ENCODE peak calls at places on chromosome 5, in five cellular contexts. Y is lower lobe of right lung, R is H9, C is uterus, W is cardiac muscle cell. O is an unnamed sample.

GRCh38 chr5:72956324-72957140 is 691 bp downstream of the FCHO2 start:
- DNase-seq in Y (peak; percentile 82), R (peak; percentile 39), C (peak; percentile 47), W (peak; percentile 70), O (peak; percentile 36)

GRCh38 chr5:53936481-53937352 is 373.7 kb downstream of the ARL15 start:
- DNase-seq in Y (no peak), R (no peak), C (peak; percentile 61), W (no peak), O (no peak)

GRCh38 chr5:58860680-58861079 is 277.8 kb downstream of the RAB3C start:
- DNase-seq in Y (no peak), R (no peak), C (no peak), W (no peak), O (no peak)

GRCh38 chr5:54645888-54646284 is 128.3 kb downstream of the SNX18 start:
- DNase-seq in Y (no peak), R (no peak), C (no peak), W (no peak), O (no peak)

GRCh38 chr5:73764586-73764985 is 138.6 kb downstream of the ARHGEF28 start:
- DNase-seq in Y (no peak), R (no peak), C (no peak), W (no peak), O (peak; percentile 70)

GRCh38 chr5:77546-77945 is 14.4 kb upstream of the PLEKHG4B start:
- DNase-seq in Y (no peak), R (no peak), C (no peak), W (no peak), O (no peak)

GRCh38 chr5:74567351-74567870 is 73.1 kb downstream of the ENC1 start:
- DNase-seq in Y (no peak), R (no peak), C (no peak), W (no peak), O (no peak)

GRCh38 chr5:73565969-73566547 is 515 bp downstream of the UTP15 start:
- DNase-seq in Y (no peak), R (no peak), C (no peak), W (no peak), O (no peak)

GRCh38 chr5:6188344-6188743 is 190.0 kb downstream of the MED10 start:
- DNase-seq in Y (no peak), R (no peak), C (no peak), W (no peak), O (no peak)

GRCh38 chr5:39714036-39714698 is 289.4 kb upstream of the DAB2 start:
- DNase-seq in Y (no peak), R (peak; percentile 31), C (no peak), W (peak; percentile 49), O (peak; percentile 40)

GRCh38 chr5:110386782-110387181 is 339.7 kb downstream of the TMEM232 start:
- DNase-seq in Y (no peak), R (no peak), C (no peak), W (no peak), O (peak; percentile 66)

GRCh38 chr5:37112383-37112991 is 136.7 kb downstream of the CPLANE1 start:
- DNase-seq in Y (no peak), R (no peak), C (no peak), W (no peak), O (no peak)

GRCh38 chr5:72255237-72255636 is 64.8 kb downstream of the MRPS27 start:
- DNase-seq in Y (no peak), R (no peak), C (no peak), W (no peak), O (no peak)

GRCh38 chr5:40626834-40627233 is 52.9 kb upstream of the PTGER4 start:
- DNase-seq in Y (no peak), R (no peak), C (no peak), W (no peak), O (no peak)

GRCh38 chr5:123116063-123116462 is 27.0 kb downstream of the PRDM6 start:
- DNase-seq in Y (no peak), R (no peak), C (no peak), W (no peak), O (no peak)

GRCh38 chr5:107671742-107672211 is 1.0 kb upstream of the EFNA5 start:
- DNase-seq in Y (no peak), R (peak; percentile 58), C (no peak), W (peak; percentile 29), O (peak; percentile 83)

GRCh38 chr5:75192804-75193203 is 43.9 kb downstream of the ANKRD31 start:
- DNase-seq in Y (no peak), R (no peak), C (no peak), W (no peak), O (peak; percentile 18)

GRCh38 chr5:124748687-124749594 is 2.5 kb upstream of the ZNF608 start:
- DNase-seq in Y (peak; percentile 68), R (peak; percentile 92), C (peak; percentile 61), W (peak; percentile 94), O (peak; percentile 85)

GRCh38 chr5:141961466-141961865 is 3.5 kb upstream of the PCDH12 start:
- DNase-seq in Y (no peak), R (no peak), C (no peak), W (no peak), O (no peak)

GRCh38 chr5:2877520-2877919 is 126.0 kb upstream of the IRX2 start:
- DNase-seq in Y (no peak), R (peak; percentile 8), C (no peak), W (no peak), O (no peak)

GRCh38 chr5:19314840-19315239 is 673.2 kb downstream of the CDH18 start:
- DNase-seq in Y (no peak), R (no peak), C (no peak), W (no peak), O (peak; percentile 90)

GRCh38 chr5:122788996-122789395 is 14.1 kb downstream of the SNX2 start:
- DNase-seq in Y (no peak), R (no peak), C (no peak), W (no peak), O (no peak)

DNA sequence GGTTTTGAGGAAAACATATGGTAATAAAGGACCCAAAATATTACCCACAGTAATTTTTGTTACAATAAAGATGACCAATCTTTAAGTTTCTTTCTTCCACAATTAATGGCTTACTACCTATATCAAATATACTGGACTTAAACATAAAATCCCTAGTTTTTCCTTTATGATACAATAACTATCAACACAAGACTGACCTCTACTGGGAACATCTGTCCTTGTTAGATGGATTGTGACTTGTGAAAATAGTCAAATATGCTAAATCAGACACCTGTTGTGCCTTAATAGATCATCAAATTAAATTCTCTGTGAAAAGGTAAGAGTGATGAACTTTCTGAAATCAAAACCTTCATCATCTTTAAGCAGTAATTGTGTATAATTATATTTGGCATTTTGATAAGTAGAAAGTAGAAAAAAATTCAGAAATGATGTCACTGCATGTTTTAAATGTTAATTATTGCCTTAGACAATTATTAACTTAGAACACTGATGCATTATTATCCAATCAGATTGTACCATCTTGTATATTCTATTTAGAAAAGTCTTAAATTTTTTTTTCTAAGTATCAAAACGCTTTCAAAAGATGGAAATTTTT is 113.6 kb downstream of the DEPDC1B start:
- DNase-seq in Y (no peak), R (no peak), C (no peak), W (no peak), O (no peak)
- TF ChIP-seq CTCF in Y (peak; percentile 28), R (peak; percentile 52), C (peak; percentile 18), W (peak; percentile 49), O (peak; percentile 58)

GRCh38 chr5:96742519-96742918 is 65.2 kb downstream of the ERAP1 start:
- DNase-seq in Y (no peak), R (no peak), C (no peak), W (no peak), O (no peak)
- H3K27ac ChIP-seq in Y (peak overlapping the region; percentile 27), R (no peak overlapping the region), C (no peak overlapping the region), W (peak overlapping the region; percentile 16), O (no peak overlapping the region)

GRCh38 chr5:150272531-150272930 is 17.0 kb downstream of the CAMK2A start:
- DNase-seq in Y (no peak), R (peak; percentile 69), C (no peak), W (peak; percentile 74), O (no peak)
- TF ChIP-seq CTCF in Y (no peak), R (peak; percentile 74), C (peak; percentile 8), W (peak; percentile 58), O (peak; percentile 79)

GRCh38 chr5:111737716-111738115 is 19.3 kb downstream of the NREP start:
- DNase-seq in Y (no peak), R (no peak), C (no peak), W (no peak), O (no peak)

GRCh38 chr5:111742166-111742565 is 14.8 kb downstream of the NREP start:
- DNase-seq in Y (no peak), R (no peak), C (no peak), W (no peak), O (no peak)

GRCh38 chr5:111738118-111738517 is 18.9 kb downstream of the NREP start:
- DNase-seq in Y (no peak), R (no peak), C (no peak), W (no peak), O (no peak)

GRCh38 chr5:111741270-111741669 is 15.7 kb downstream of the NREP start:
- DNase-seq in Y (no peak), R (no peak), C (no peak), W (no peak), O (no peak)

GRCh38 chr5:111739423-111739822 is 17.6 kb downstream of the NREP start:
- DNase-seq in Y (no peak), R (no peak), C (no peak), W (no peak), O (no peak)
- H3K27ac ChIP-seq in Y (no peak overlapping the region), R (no peak overlapping the region), C (no peak overlapping the region), W (peak overlapping the region; percentile 45), O (no peak overlapping the region)

DNA sequence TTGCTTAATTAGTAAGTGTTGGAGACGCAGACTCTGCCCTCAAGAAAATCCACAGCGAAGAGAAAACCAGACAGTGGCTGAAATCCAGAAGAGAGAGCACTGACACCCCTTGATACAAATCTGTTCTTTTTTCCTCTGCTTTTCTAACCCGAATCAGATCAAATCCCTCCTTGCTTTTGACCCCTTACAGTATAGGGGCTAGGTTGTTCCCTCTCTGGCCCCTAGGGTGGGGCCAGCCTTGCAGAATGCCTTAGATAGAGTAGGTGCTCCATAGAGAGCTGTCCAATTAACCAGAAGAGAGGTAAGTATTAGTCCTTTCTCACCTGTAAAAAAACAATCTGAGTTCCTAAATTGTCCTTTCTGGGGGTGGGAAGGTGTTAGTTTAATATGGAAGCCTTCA is 10.1 kb downstream of the C1QTNF2 start:
- DNase-seq in Y (no peak), R (peak; percentile 33), C (no peak), W (no peak), O (no peak)
- TF ChIP-seq CTCF in Y (no peak), R (peak; percentile 48), C (no peak), W (no peak), O (no peak)

GRCh38 chr5:81749186-81749561 is 1.7 kb downstream of the SSBP2 start:
- DNase-seq in Y (no peak), R (no peak), C (no peak), W (peak; percentile 32), O (no peak)
- H3K27ac ChIP-seq in Y (peak overlapping the region; percentile 80), R (no peak overlapping the region), C (peak overlapping the region; percentile 97), W (peak overlapping the region; percentile 91), O (no peak overlapping the region)